ENCODE peak calls at places on chromosomes 1 and 21, in four cellular contexts. E is NCI-H1092, H is ureter, U is foreskin fibroblast. P is an unnamed sample.

GRCh38 chr1:107093385-107093784 is 36.9 kb downstream of the PRMT6 start:
- DNase-seq in E (no peak), H (no peak), U (no peak), P (no peak)

GRCh38 chr1:160669802-160670201 is 23.0 kb upstream of the SLAMF1 start:
- DNase-seq in E (no peak), H (no peak), U (no peak), P (no peak)

GRCh38 chr1:8335246-8335645 is 17.3 kb downstream of the SLC45A1 start:
- DNase-seq in E (no peak), H (no peak), U (no peak), P (no peak)

GRCh38 chr1:68111804-68112436 is 61.5 kb upstream of the DIRAS3 start:
- DNase-seq in E (no peak), H (peak), U (peak), P (peak)

GRCh38 chr1:172484252-172484651 is 40.4 kb upstream of the PIGC start:
- DNase-seq in E (no peak), H (no peak), U (no peak), P (no peak)

GRCh38 chr1:169943963-169944526 is 50.3 kb upstream of the SCYL3 start:
- DNase-seq in E (no peak), H (no peak), U (no peak), P (no peak)

GRCh38 chr1:54212872-54213271 is 12.9 kb downstream of the MRPL37 start:
- DNase-seq in E (no peak), H (no peak), U (no peak), P (no peak)

GRCh38 chr1:206550446-206550845 is 43.1 kb downstream of the RASSF5 start:
- DNase-seq in E (peak), H (no peak), U (no peak), P (no peak)

GRCh38 chr21:42630626-42631025 is 22.8 kb upstream of the PDE9A start:
- DNase-seq in E (no peak), H (no peak), U (no peak), P (no peak)

GRCh38 chr21:42182713-42183371 is 36.1 kb upstream of the ABCG1 start:
- DNase-seq in E (no peak), H (no peak), U (no peak), P (no peak)

GRCh38 chr1:227947425-227947677 is 381 bp downstream of the WNT9A start:
- DNase-seq in E (no peak), H (peak), U (peak), P (no peak)

GRCh38 chr1:205592443-205593003 is 39.3 kb downstream of the ELK4 start:
- DNase-seq in E (no peak), H (no peak), U (no peak), P (no peak)

GRCh38 chr1:16195518-16195905 is 16.9 kb downstream of the ARHGEF19 start:
- DNase-seq in E (no peak), H (no peak), U (no peak), P (no peak)

GRCh38 chr21:44497641-44498243 is 42.3 kb downstream of the KRTAP10-1 start:
- DNase-seq in E (peak), H (no peak), U (peak), P (no peak)

GRCh38 chr1:248810727-248811513 is 14.8 kb downstream of the SH3BP5L start:
- DNase-seq in E (no peak), H (no peak), U (no peak), P (no peak)

GRCh38 chr1:29305943-29306342 is 69.6 kb downstream of the PTPRU start:
- DNase-seq in E (no peak), H (no peak), U (no peak), P (no peak)

GRCh38 chr1:32647308-32648134 is 2.8 kb downstream of the ZBTB8OS start:
- DNase-seq in E (no peak), H (no peak), U (no peak), P (no peak)

GRCh38 chr1:118395430-118396001 is 210.5 kb upstream of the SPAG17 start:
- DNase-seq in E (no peak), H (no peak), U (no peak), P (no peak)

GRCh38 chr1:100793661-100794060 is 74.1 kb downstream of the VCAM1 start:
- DNase-seq in E (no peak), H (no peak), U (no peak), P (no peak)

GRCh38 chr1:193794239-193794638 is 607.8 kb upstream of the B3GALT2 start:
- DNase-seq in E (no peak), H (no peak), U (no peak), P (no peak)

P was measured in NT2/D1.